ENCODE peak calls at places on chromosomes 13 and 19, in eight cellular contexts. Q is CD4-positive, alpha-beta T cell; H is pancreas; P is IMR-90; E is CD8-positive, alpha-beta memory T cell; F is fibroblast of lung; V is Panc1; T is heart right ventricle. N is an unnamed sample.

GRCh38 chr13:34011552-34012085 is 193.7 kb downstream of the RFC3 start:
- DNase-seq in Q (no peak), H (no peak), P (no peak), E (no peak), F (no peak), V (no peak), T (no peak), N (no peak)

GRCh38 chr19:46609511-46610412 is 8.6 kb downstream of the CALM3 start:
- DNase-seq in Q (no peak), H (no peak), P (no peak), E (no peak), F (no peak), V (no peak), T (no peak), N (no peak)

GRCh38 chr19:35696835-35697234 is 7.5 kb upstream of the ZBTB32 start:
- DNase-seq in Q (no peak), H (no peak), P (no peak), E (no peak), F (no peak), V (no peak), T (no peak), N (no peak)

GRCh38 chr19:13042443-13043130 is 47.3 kb downstream of the NFIX start:
- DNase-seq in Q (no peak), H (no peak), P (peak; percentile 59), E (no peak), F (peak; percentile 27), V (no peak), T (no peak), N (no peak)

GRCh38 chr13:113667771-113668490 is 912 bp downstream of the GRK1 start:
- DNase-seq in Q (no peak), H (no peak), P (no peak), E (no peak), F (no peak), V (no peak), T (no peak), N (peak; percentile 69)

GRCh38 chr13:113116206-113116800 is 6.3 kb upstream of the F10 start:
- DNase-seq in Q (no peak), H (no peak), P (no peak), E (no peak), F (no peak), V (no peak), T (no peak), N (peak; percentile 43)

GRCh38 chr13:62309904-62310303 is 894.3 kb upstream of the PCDH20 start:
- DNase-seq in Q (no peak), H (no peak), P (no peak), E (no peak), F (no peak), V (no peak), T (no peak), N (no peak)

GRCh38 chr13:20001351-20001750 is 42.8 kb downstream of the ZMYM2 start:
- DNase-seq in Q (no peak), H (no peak), P (peak; percentile 21), E (no peak), F (no peak), V (no peak), T (no peak), N (no peak)

GRCh38 chr13:26473571-26474230 is 83.8 kb upstream of the WASF3 start:
- DNase-seq in Q (no peak), H (no peak), P (no peak), E (no peak), F (no peak), V (no peak), T (no peak), N (no peak)

GRCh38 chr19:3851254-3852176 is 17.3 kb downstream of the ZFR2 start:
- DNase-seq in Q (no peak), H (no peak), P (no peak), E (no peak), F (peak; percentile 36), V (no peak), T (no peak), N (no peak)

GRCh38 chr19:406999-407491 is 1.9 kb downstream of the C2CD4C start:
- DNase-seq in Q (no peak), H (no peak), P (no peak), E (no peak), F (no peak), V (no peak), T (no peak), N (no peak)

GRCh38 chr13:98450012-98450411 is 126.9 kb downstream of the STK24 start:
- DNase-seq in Q (no peak), H (no peak), P (peak; percentile 37), E (no peak), F (no peak), V (no peak), T (no peak), N (no peak)

GRCh38 chr13:113050856-113051431 is 54.6 kb upstream of the F7 start:
- DNase-seq in Q (no peak), H (no peak), P (no peak), E (no peak), F (no peak), V (no peak), T (no peak), N (no peak)

GRCh38 chr13:48412881-48413351 is at the start of gene LPAR6:
- DNase-seq in Q (no peak), H (peak; percentile 21), P (peak; percentile 73), E (peak; percentile 23), F (peak; percentile 81), V (no peak), T (peak; percentile 54), N (no peak)

GRCh38 chr13:50452028-50452427 is 391.5 kb downstream of the DLEU7 start:
- DNase-seq in Q (no peak), H (no peak), P (no peak), E (no peak), F (no peak), V (no peak), T (no peak), N (no peak)

GRCh38 chr13:50449465-50449864 is 394.0 kb downstream of the DLEU7 start:
- DNase-seq in Q (no peak), H (no peak), P (no peak), E (no peak), F (no peak), V (no peak), T (no peak), N (no peak)

GRCh38 chr13:50450279-50450678 is 393.2 kb downstream of the DLEU7 start:
- DNase-seq in Q (no peak), H (no peak), P (no peak), E (no peak), F (no peak), V (no peak), T (no peak), N (no peak)

GRCh38 chr13:50451609-50452008 is 391.9 kb downstream of the DLEU7 start:
- DNase-seq in Q (no peak), H (no peak), P (no peak), E (no peak), F (no peak), V (no peak), T (no peak), N (no peak)

GRCh38 chr13:50448535-50448981 is 394.9 kb downstream of the DLEU7 start:
- DNase-seq in Q (no peak), H (no peak), P (no peak), E (no peak), F (no peak), V (no peak), T (peak; percentile 17), N (no peak)
- H3K27ac ChIP-seq in Q (no peak overlapping the region), H (no peak overlapping the region), P (no peak overlapping the region), E (no peak overlapping the region), F (no peak overlapping the region), V (no peak overlapping the region), T (no peak overlapping the region), N (no peak overlapping the region)

DNA sequence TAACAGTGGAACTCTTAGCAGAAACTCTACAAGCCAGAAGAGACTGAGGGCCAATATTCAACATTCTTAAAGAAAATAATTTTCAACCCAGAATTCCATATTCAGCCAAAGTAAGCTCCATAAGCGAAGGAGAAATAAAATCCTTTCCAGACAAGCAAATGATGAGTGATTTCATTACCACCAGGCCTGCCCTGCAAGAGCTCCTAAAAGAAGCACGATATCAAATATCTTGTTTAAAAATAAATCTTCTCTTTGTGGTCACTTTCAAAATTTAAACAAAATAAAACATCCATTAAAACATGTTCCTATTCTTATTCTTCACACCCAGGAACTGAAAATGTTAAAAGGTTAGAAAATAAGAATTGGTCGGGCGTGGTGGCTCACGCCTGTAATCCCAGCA is 13.7 kb downstream of the MICU2 start:
- DNase-seq in Q (no peak), H (no peak), P (peak; percentile 21), E (no peak), F (no peak), V (no peak), T (no peak), N (no peak)
- H3K27ac ChIP-seq in Q (no peak overlapping the region), H (no peak overlapping the region), P (no peak overlapping the region), E (no peak overlapping the region), F (no peak overlapping the region), V (no peak overlapping the region), T (no peak overlapping the region), N (no peak overlapping the region)

GRCh38 chr19:15199652-15200574 is 882 bp downstream of the NOTCH3 start:
- DNase-seq in Q (no peak), H (no peak), P (peak; percentile 16), E (no peak), F (peak; percentile 37), V (no peak), T (no peak), N (no peak)
- H3K27ac ChIP-seq in Q (no peak overlapping the region), H (peak overlapping the region; percentile 58), P (peak overlapping the region; percentile 30), E (no peak overlapping the region), F (peak overlapping the region; percentile 27), V (no peak overlapping the region), T (peak overlapping the region; percentile 83), N (peak overlapping the region; percentile 96)

DNA sequence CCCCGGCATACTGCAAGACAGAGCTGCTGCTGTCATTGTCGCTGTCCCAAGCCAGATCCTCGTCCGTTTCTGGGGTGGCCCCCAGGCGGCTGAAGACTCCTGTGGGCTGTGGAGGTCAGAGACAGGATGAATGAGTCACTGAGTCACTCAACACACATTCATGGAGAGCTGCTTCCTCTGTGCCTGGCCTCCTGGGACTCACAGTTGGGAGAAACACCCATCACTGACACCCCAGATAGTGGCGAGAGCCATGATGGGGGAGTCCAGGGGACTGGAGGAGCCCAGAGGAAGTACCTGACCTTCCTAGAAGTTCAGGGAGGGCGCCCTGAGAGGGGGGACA is 26.0 kb downstream of the C19orf47 start:
- DNase-seq in Q (no peak), H (no peak), P (no peak), E (no peak), F (no peak), V (no peak), T (no peak), N (no peak)
- H3K27ac ChIP-seq in Q (no peak overlapping the region), H (no peak overlapping the region), P (no peak overlapping the region), E (no peak overlapping the region), F (no peak overlapping the region), V (no peak overlapping the region), T (no peak overlapping the region), N (no peak overlapping the region)

GRCh38 chr19:11210656-11210928 is 13.2 kb upstream of the KANK2 start:
- DNase-seq in Q (no peak), H (no peak), P (no peak), E (no peak), F (no peak), V (no peak), T (no peak), N (no peak)
- H3K27ac ChIP-seq in Q (no peak overlapping the region), H (no peak overlapping the region), P (no peak overlapping the region), E (no peak overlapping the region), F (no peak overlapping the region), V (no peak overlapping the region), T (no peak overlapping the region), N (no peak overlapping the region)